ENCODE peak calls at places on chromosomes 3 and 15, in five cellular contexts. L, Z, C, K and U are unnamed samples.

GRCh38 chr15:25408929-25409328 is 29.9 kb downstream of the UBE3A start:
- ATAC-seq in L (no peak), Z (no peak), C (no peak), K (peak; percentile 54), U (no peak)

GRCh38 chr15:25680659-25680970 is 182.5 kb downstream of the ATP10A start:
- ATAC-seq in L (no peak), Z (no peak), C (no peak), K (no peak), U (no peak)

GRCh38 chr15:99955532-99955931 is 222.3 kb upstream of the LYSMD4 start:
- ATAC-seq in L (no peak), Z (no peak), C (no peak), K (no peak), U (no peak)

GRCh38 chr15:37112171-37112570 is 11.8 kb upstream of the MEIS2 start:
- ATAC-seq in L (no peak), Z (peak; percentile 1), C (no peak), K (peak; percentile 67), U (peak; percentile 53)

GRCh38 chr3:189300345-189300744 is 128.6 kb downstream of the TPRG1 start:
- ATAC-seq in L (no peak), Z (no peak), C (no peak), K (no peak), U (no peak)

GRCh38 chr3:69116897-69117296 is 5.5 kb downstream of the LMOD3 start:
- ATAC-seq in L (no peak), Z (no peak), C (no peak), K (no peak), U (no peak)

GRCh38 chr3:195372220-195372619 is 70.6 kb downstream of the ACAP2 start:
- ATAC-seq in L (no peak), Z (no peak), C (no peak), K (peak; percentile 85), U (no peak)

GRCh38 chr3:12588039-12588673 is 31.3 kb downstream of the MKRN2 start:
- ATAC-seq in L (no peak), Z (peak; percentile 53), C (no peak), K (peak; percentile 31), U (no peak)

GRCh38 chr3:38227989-38228388 is 37.6 kb upstream of the SLC22A13 start:
- ATAC-seq in L (no peak), Z (peak; percentile 71), C (peak; percentile 38), K (peak; percentile 47), U (no peak)

GRCh38 chr15:31297880-31298456 is 28.7 kb upstream of the KLF13 start:
- ATAC-seq in L (no peak), Z (no peak), C (no peak), K (no peak), U (no peak)

GRCh38 chr15:89805241-89806216 is 9.1 kb downstream of the ANPEP start:
- ATAC-seq in L (no peak), Z (no peak), C (no peak), K (no peak), U (no peak)

GRCh38 chr3:17983106-17983505 is 240.7 kb upstream of the TBC1D5 start:
- ATAC-seq in L (no peak), Z (no peak), C (no peak), K (no peak), U (no peak)

GRCh38 chr3:137066092-137066491 is 108.3 kb downstream of the IL20RB start:
- ATAC-seq in L (no peak), Z (no peak), C (no peak), K (peak; percentile 52), U (no peak)

GRCh38 chr3:193787496-193787870 is 194.5 kb downstream of the OPA1 start:
- ATAC-seq in L (no peak), Z (no peak), C (peak; percentile 8), K (no peak), U (no peak)

GRCh38 chr15:89203705-89204273 is 17.6 kb downstream of the RLBP1 start:
- ATAC-seq in L (peak; percentile 62), Z (no peak), C (no peak), K (peak; percentile 23), U (no peak)

GRCh38 chr3:99925584-99925983 is 107.9 kb downstream of the CMSS1 start:
- ATAC-seq in L (no peak), Z (peak; percentile 89), C (peak; percentile 11), K (peak; percentile 92), U (peak; percentile 29)

GRCh38 chr3:158773845-158774542 is 27.9 kb upstream of the MFSD1 start:
- ATAC-seq in L (no peak), Z (no peak), C (peak; percentile 58), K (peak; percentile 50), U (peak; percentile 81)